ENCODE peak calls at places on chromosomes 7 and 10, in four cellular contexts. A, I, R and O are unnamed samples.

GRCh38 chr7:105345725-105346124 is 43.0 kb downstream of the SRPK2 start:
- DNase-seq in I (no peak), A (no peak), R (no peak), O (no peak)

GRCh38 chr10:47404446-47404845 is 20.4 kb upstream of the ZNF488 start:
- DNase-seq in I (no peak), R (no peak), A (no peak), O (no peak)

GRCh38 chr10:124604214-124605000 is 139.8 kb downstream of the FAM53B start:
- DNase-seq in A (peak; percentile 21), I (no peak), R (no peak), O (no peak)

GRCh38 chr10:48623009-48623408 is 18.1 kb upstream of the ARHGAP22 start:
- DNase-seq in R (no peak), A (no peak), I (no peak), O (no peak)

GRCh38 chr7:44760034-44760580 is 11.5 kb downstream of the ZMIZ2 start:
- DNase-seq in R (no peak), I (no peak), A (no peak), O (no peak)

GRCh38 chr10:92696606-92697383 is 7.0 kb downstream of the HHEX start:
- DNase-seq in A (no peak), R (no peak), I (no peak), O (no peak)

GRCh38 chr7:130875265-130875741 is 141.3 kb upstream of the KLF14 start:
- DNase-seq in A (peak; percentile 58), R (peak; percentile 61), I (peak; percentile 58), O (peak; percentile 35)

GRCh38 chr7:44565097-44565794 is 8.5 kb downstream of the DDX56 start:
- DNase-seq in A (peak; percentile 73), R (peak; percentile 60), I (peak; percentile 74), O (peak; percentile 52)

GRCh38 chr7:17275749-17276671 is 22.4 kb upstream of the AHR start:
- DNase-seq in R (no peak), A (no peak), I (no peak), O (no peak)

GRCh38 chr10:79981673-79982485 is 33.0 kb upstream of the SFTPD start:
- DNase-seq in R (peak; percentile 66), I (peak; percentile 70), A (peak; percentile 62), O (peak; percentile 38)

GRCh38 chr7:69764071-69764470 is 165.8 kb downstream of the AUTS2 start:
- DNase-seq in I (no peak), A (no peak), R (no peak), O (no peak)

DNA sequence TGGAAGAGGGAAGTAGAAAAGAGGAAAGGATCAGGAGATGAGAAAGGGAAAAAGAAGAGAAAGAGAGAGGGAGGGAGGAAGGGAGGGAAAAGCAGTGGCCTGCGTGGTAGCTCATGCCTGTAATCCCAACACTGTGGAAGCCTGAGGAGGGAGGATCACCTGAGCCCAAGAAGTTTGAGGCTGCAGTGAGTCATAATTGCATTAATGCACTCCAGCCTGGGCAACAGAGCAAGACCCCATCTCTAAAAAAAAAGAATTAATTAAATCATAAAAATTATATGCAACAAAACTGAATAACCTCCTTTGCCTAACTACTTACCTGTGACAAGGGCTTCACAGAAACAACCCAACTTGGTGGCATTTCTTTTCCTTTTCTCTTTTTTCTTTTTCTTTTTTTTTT is 107.9 kb upstream of the SFMBT2 start:
- DNase-seq in A (no peak), I (no peak), R (no peak), O (no peak)
- H3K27ac ChIP-seq in A (no peak overlapping the region), I (no peak overlapping the region), R (no peak overlapping the region), O (no peak overlapping the region)

DNA sequence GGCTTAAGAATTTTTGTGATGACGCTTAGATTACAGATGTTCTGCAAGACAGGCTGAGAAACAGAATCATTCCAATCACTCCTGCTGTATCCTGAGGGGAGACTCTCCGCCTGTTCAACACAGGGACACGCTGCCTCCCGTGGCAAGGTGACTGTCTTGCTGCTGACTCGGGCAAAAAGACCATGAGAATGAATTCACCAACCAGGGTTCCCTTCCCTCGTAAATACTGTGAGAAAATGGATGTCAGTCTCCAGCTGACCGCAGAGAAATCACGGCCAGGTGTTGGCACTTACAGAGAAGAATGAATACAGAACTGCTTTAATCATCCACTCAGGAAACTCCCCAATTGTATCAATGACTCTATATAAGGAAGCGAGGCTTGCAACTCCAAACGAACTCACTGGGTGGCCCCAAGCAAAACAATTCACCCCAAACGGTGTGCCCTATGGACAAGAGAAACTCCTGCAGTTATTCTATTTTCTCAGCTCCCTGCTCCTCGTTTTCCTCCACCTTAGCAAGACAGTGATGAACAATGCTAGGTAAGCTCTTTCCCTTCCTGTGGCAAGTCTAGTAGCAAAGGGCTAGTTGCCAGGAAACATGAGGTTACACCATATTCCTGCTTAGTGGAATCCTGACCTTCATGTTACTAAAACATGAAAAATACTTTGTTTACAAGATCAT is 22.8 kb downstream of the GNA12 start:
- DNase-seq in R (no peak), A (no peak), I (no peak), O (no peak)
- H3K4me1 ChIP-seq in R (peaks cover 25% of the 10 kb centered on the region), A (peaks cover 81% of the 10 kb centered on the region), I (peaks cover 59% of the 10 kb centered on the region), O (no peaks in the 10 kb centered on the region)

DNA sequence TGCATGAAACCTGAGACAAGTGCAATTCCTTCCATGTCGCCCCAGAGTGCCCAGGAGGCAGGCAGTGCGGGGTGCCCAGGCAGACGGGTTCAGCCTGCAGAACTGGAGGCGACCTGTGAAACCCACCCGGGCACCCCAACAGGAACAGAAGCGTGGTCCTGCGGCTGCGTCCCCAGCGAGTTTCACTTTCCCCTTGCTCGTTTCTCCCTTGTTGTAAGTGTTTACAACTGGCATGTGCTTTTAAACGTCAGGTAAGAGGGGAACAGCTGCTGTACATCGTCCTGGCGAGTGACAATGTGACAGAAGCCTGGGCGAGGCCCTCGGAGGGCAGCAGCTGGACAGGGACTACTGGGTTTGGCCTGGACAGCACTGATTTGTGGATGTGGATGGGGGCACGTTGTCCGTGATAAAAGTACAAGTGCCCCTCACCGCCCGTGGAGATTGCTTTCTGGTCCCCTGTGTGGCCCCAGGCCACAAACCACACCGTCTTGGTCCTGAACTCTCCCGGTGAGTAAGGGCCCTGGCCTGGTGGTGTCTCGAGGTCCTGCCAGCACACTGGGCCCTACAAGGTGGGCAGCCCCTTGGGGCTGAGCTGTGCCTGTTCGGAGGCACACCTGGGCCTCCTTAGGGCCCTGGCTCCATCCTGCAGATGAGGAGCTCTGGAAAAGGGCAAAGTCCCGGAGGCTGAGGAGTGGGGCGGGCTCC is 4.0 kb downstream of the VENTX start:
- DNase-seq in A (no peak), I (no peak), R (no peak), O (no peak)
- H3K27ac ChIP-seq in A (no peak overlapping the region), I (no peak overlapping the region), R (no peak overlapping the region), O (no peak overlapping the region)

GRCh38 chr7:121755818-121756501 is 117.0 kb upstream of the PTPRZ1 start:
- DNase-seq in I (peak; percentile 9), R (no peak), A (no peak), O (no peak)
- H3K4me1 ChIP-seq in I (no peaks in the 10 kb centered on the region), R (no peaks in the 10 kb centered on the region), A (no peaks in the 10 kb centered on the region), O (no peaks in the 10 kb centered on the region)

GRCh38 chr10:86597306-86597705 is 57.0 kb upstream of the OPN4 start:
- DNase-seq in R (no peak), A (no peak), I (no peak), O (no peak)
- H3K27ac ChIP-seq in R (no peak overlapping the region), A (no peak overlapping the region), I (no peak overlapping the region), O (no peak overlapping the region)

DNA sequence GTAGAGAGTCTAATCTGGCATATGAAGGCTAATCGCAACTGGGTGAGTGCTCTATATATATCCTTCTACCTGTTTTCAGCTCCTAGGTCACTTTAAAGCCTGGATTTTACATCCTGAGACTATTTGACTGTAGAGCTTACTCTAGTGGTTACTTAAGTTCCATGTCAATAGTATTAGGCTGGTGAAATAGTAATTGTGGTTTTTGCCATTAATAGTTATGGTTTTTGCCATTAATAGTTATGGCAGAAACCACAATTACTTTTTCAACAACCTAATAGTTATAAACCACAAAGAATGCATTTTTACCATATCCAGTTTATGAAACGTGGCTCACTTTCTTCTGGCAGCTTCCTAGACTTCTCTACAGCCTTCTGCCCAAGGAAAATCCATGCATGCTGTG is 263.1 kb upstream of the KIAA1217 start:
- DNase-seq in R (no peak), I (no peak), A (no peak), O (no peak)
- H3K4me1 ChIP-seq in R (no peaks in the 10 kb centered on the region), I (no peaks in the 10 kb centered on the region), A (no peaks in the 10 kb centered on the region), O (no peaks in the 10 kb centered on the region)

DNA sequence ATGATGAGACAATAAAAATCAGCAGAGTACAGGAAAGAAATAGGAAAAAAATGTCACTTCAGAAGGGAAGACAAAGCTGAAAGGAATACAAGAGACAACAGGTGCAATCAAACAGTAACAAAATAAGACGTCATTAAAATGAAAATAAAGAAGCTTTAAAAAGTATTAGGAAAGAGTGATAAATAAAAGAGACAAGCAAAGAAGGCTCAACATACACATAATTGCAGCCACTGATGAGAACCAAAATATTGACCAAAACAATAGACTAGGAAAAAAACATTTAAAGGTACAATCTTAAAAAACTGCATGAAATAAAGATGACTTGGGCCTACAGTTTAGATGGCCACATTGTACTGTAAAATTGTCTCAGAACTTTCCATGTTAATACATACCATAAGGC is 160.5 kb upstream of the MINDY3 start:
- DNase-seq in I (no peak), R (no peak), A (no peak), O (no peak)
- H3K27ac ChIP-seq in I (no peak overlapping the region), R (no peak overlapping the region), A (no peak overlapping the region), O (no peak overlapping the region)

GRCh38 chr7:24576171-24577052 is 3.2 kb downstream of the PALS2 start:
- DNase-seq in I (peak; percentile 79), R (no peak), A (no peak), O (peak; percentile 7)
- H3K4me1 ChIP-seq in I (peaks cover 18% of the 10 kb centered on the region), R (no peaks in the 10 kb centered on the region), A (peaks cover 13% of the 10 kb centered on the region), O (peaks cover 24% of the 10 kb centered on the region)